ENCODE peak calls at places on chromosomes 16 and 17, in seven cellular contexts. D is stimulated activated CD8-positive, alpha-beta memory T cell treated with anti-CD3 and anti-CD28 coated beads, Interleukin-4, amount 100 ng/mL, for 48 hours; H is ACHN; T is stimulated activated CD4-positive, alpha-beta T cell treated with anti-CD3 and anti-CD28 coated beads, Interleukin-12 subunit alpha, Interleukin-12 subunit beta, amount 100 ng/mL, for 48 hours; P is HuH-7; B is choroid plexus epithelial cell; C is KBM-7. E is an unnamed sample.

GRCh38 chr16:4160663-4161436 is 44.6 kb upstream of the ADCY9 start:
- DNase-seq in D (no peak), H (no peak), T (no peak), P (no peak), B (peak), C (no peak), E (peak)

GRCh38 chr17:6681176-6681575 is 29.6 kb downstream of the C17orf100 start:
- DNase-seq in D (no peak), H (no peak), T (no peak), P (no peak), B (no peak), C (no peak), E (no peak)

GRCh38 chr16:49213594-49213993 is 68.0 kb downstream of the CBLN1 start:
- DNase-seq in D (no peak), H (no peak), T (no peak), P (no peak), B (no peak), C (no peak), E (no peak)

GRCh38 chr17:13346996-13347762 is 254.6 kb downstream of the HS3ST3A1 start:
- DNase-seq in D (peak), H (peak), T (no peak), P (no peak), B (peak), C (peak), E (peak)

GRCh38 chr16:65833171-65833871 is 533.2 kb upstream of the CDH5 start:
- DNase-seq in D (no peak), H (no peak), T (no peak), P (no peak), B (peak), C (no peak), E (peak)

GRCh38 chr16:50360033-50360778 is 8.6 kb downstream of the BRD7 start:
- DNase-seq in D (no peak), H (peak), T (no peak), P (no peak), B (peak), C (no peak), E (peak)

GRCh38 chr16:67017451-67017750 is 11.5 kb upstream of the CBFB start:
- DNase-seq in D (peak), H (no peak), T (no peak), P (no peak), B (no peak), C (no peak), E (no peak)

GRCh38 chr16:86630471-86630870 is 52.1 kb downstream of the FOXL1 start:
- DNase-seq in D (no peak), H (no peak), T (no peak), P (no peak), B (no peak), C (no peak), E (no peak)

GRCh38 chr16:3564130-3564888 is 12.9 kb downstream of the NLRC3 start:
- DNase-seq in D (no peak), H (no peak), T (no peak), P (no peak), B (no peak), C (no peak), E (no peak)

GRCh38 chr17:72984925-72985322 is 107.6 kb downstream of the SLC39A11 start:
- DNase-seq in D (no peak), H (no peak), T (no peak), P (no peak), B (peak), C (no peak), E (no peak)

GRCh38 chr17:58232707-58233156 is 5.7 kb upstream of the LPO start:
- DNase-seq in D (peak), H (peak), T (no peak), P (no peak), B (peak), C (peak), E (peak)

GRCh38 chr17:12047977-12048376 is 27.3 kb downstream of the MAP2K4 start:
- DNase-seq in D (no peak), H (no peak), T (no peak), P (no peak), B (peak), C (no peak), E (peak)

E was measured in fibroblast of pulmonary artery.